ENCODE peak calls at places on chromosome 19, in six cellular contexts. E, O, G, D, Q and B are unnamed samples.

GRCh38 chr19:30167206-30167903 is 204.8 kb upstream of the ZNF536 start:
- DNase-seq in D (no peak), O (no peak), G (no peak), Q (no peak), E (no peak), B (no peak)

GRCh38 chr19:52542984-52543664 is 15.7 kb downstream of the ZNF808 start:
- DNase-seq in D (no peak), Q (no peak), G (no peak), O (no peak), E (no peak), B (peak)

GRCh38 chr19:34580408-34580807 is 96.6 kb downstream of the SCGB2B2 start:
- DNase-seq in G (no peak), O (no peak), D (no peak), E (no peak), Q (no peak), B (no peak)

GRCh38 chr19:11984986-11985385 is 20.1 kb downstream of the ZNF763 start:
- DNase-seq in Q (no peak), G (peak), E (no peak), O (no peak), D (no peak), B (no peak)

GRCh38 chr19:32407004-32407992 is 1.7 kb downstream of the DPY19L3 start:
- DNase-seq in Q (no peak), D (peak), G (no peak), E (no peak), O (no peak), B (no peak)

GRCh38 chr19:42423462-42424344 is 3.5 kb downstream of the LIPE start:
- DNase-seq in D (peak), O (peak), Q (peak), G (peak), E (peak), B (peak)

GRCh38 chr19:41870401-41870873 is 6.6 kb upstream of the CD79A start:
- DNase-seq in E (no peak), O (no peak), D (no peak), Q (no peak), G (no peak), B (no peak)

GRCh38 chr19:40603071-40603718 is 2.0 kb downstream of the LTBP4 start:
- DNase-seq in O (no peak), Q (no peak), G (no peak), D (peak), E (no peak), B (no peak)

GRCh38 chr19:20616071-20616470 is 45.3 kb downstream of the ZNF626 start:
- DNase-seq in G (no peak), O (no peak), Q (no peak), D (no peak), E (no peak), B (no peak)

GRCh38 chr19:46731007-46731501 is 14.1 kb upstream of the PRKD2 start:
- DNase-seq in Q (no peak), D (peak), G (peak), E (no peak), O (no peak), B (no peak)

GRCh38 chr19:51317381-51317780 is 5.9 kb downstream of the IGLON5 start:
- DNase-seq in G (no peak), D (no peak), Q (no peak), E (no peak), O (no peak), B (no peak)

GRCh38 chr19:46935066-46935663 is 74.4 kb downstream of the ARHGAP35 start:
- DNase-seq in O (no peak), G (no peak), E (no peak), Q (no peak), D (peak), B (no peak)

GRCh38 chr19:56841194-56841546 is 644 bp upstream of the PEG3 start:
- DNase-seq in G (no peak), Q (no peak), D (no peak), O (no peak), E (no peak), B (no peak)

GRCh38 chr19:55600336-55601028 is 394 bp downstream of the ZNF524 start:
- DNase-seq in D (no peak), E (peak), O (no peak), G (no peak), Q (peak), B (no peak)

GRCh38 chr19:51407631-51408131 is 9.8 kb downstream of the SIGLEC10 start:
- DNase-seq in O (no peak), Q (no peak), G (no peak), E (no peak), D (peak), B (peak)

GRCh38 chr19:13172335-13173128 is 22.3 kb downstream of the IER2 start:
- DNase-seq in D (peak), Q (no peak), O (peak), G (peak), E (peak), B (peak)